ENCODE peak calls at places on chromosomes 4 and X, in seven cellular contexts. L, G, B, P, N, E and A are unnamed samples.

GRCh38 chr4:31193516-31193915 is 473.3 kb downstream of the PCDH7 start:
- DNase-seq in P (no peak), N (no peak), G (no peak), B (no peak), L (no peak), E (no peak), A (no peak)

GRCh38 chr4:150119492-150119891 is 41.2 kb downstream of the DCLK2 start:
- DNase-seq in N (no peak), G (peak; percentile 52), L (no peak), B (no peak), P (peak; percentile 52), E (no peak), A (peak; percentile 57)

GRCh38 chrX:37652053-37652452 is 33.5 kb upstream of the XK start:
- DNase-seq in P (no peak), L (peak; percentile 29), E (no peak), B (no peak), N (no peak), G (peak; percentile 33), A (no peak)

GRCh38 chr4:72302981-72303704 is 265.9 kb downstream of the ADAMTS3 start:
- DNase-seq in P (peak; percentile 54), L (peak; percentile 71), G (peak; percentile 81), E (peak; percentile 41), N (peak; percentile 68), B (peak; percentile 53), A (peak; percentile 35)

GRCh38 chr4:110621839-110622751 is 782 bp downstream of the PITX2 start:
- DNase-seq in N (peak; percentile 78), P (peak; percentile 68), L (peak; percentile 67), B (peak; percentile 35), G (peak; percentile 89), E (peak; percentile 5), A (no peak)

GRCh38 chrX:43958529-43958928 is 14.7 kb downstream of the NDP start:
- DNase-seq in E (peak; percentile 38), B (peak; percentile 60), N (no peak), G (peak; percentile 86), P (peak; percentile 80), L (peak; percentile 45), A (peak; percentile 83)

GRCh38 chrX:152878976-152879755 is 18.7 kb upstream of the ZNF185 start:
- DNase-seq in B (no peak), E (no peak), G (no peak), L (no peak), P (no peak), N (no peak), A (no peak)

GRCh38 chr4:150801833-150802232 is 213.3 kb downstream of the LRBA start:
- DNase-seq in P (no peak), L (no peak), B (no peak), G (no peak), E (no peak), N (no peak), A (no peak)

GRCh38 chrX:150544835-150545790 is 23.3 kb upstream of the MTM1 start:
- DNase-seq in E (no peak), B (no peak), G (no peak), L (no peak), N (no peak), P (no peak), A (no peak)

GRCh38 chr4:82839624-82840023 is 41.0 kb upstream of the SCD5 start:
- DNase-seq in B (no peak), G (no peak), L (no peak), N (no peak), E (no peak), P (peak; percentile 73), A (peak; percentile 69)

GRCh38 chrX:55907968-55908607 is 190.5 kb downstream of the RRAGB start:
- DNase-seq in L (peak; percentile 83), P (peak; percentile 61), E (peak; percentile 54), N (peak; percentile 66), G (peak; percentile 91), B (peak; percentile 37), A (no peak)

GRCh38 chr4:53586121-53586816 is 5.0 kb downstream of the LNX1 start:
- DNase-seq in E (peak; percentile 87), B (no peak), L (no peak), P (peak; percentile 81), G (no peak), N (no peak), A (peak; percentile 99)

GRCh38 chr4:53589511-53589910 is 1.8 kb downstream of the LNX1 start:
- DNase-seq in L (no peak), G (no peak), E (peak; percentile 27), N (no peak), B (no peak), P (peak; percentile 74), A (no peak)

GRCh38 chr4:53583513-53583912 is 7.8 kb downstream of the LNX1 start:
- DNase-seq in P (no peak), L (no peak), E (no peak), B (no peak), G (no peak), N (no peak), A (no peak)

GRCh38 chr4:53584658-53585057 is 6.6 kb downstream of the LNX1 start:
- DNase-seq in G (no peak), B (no peak), L (no peak), P (no peak), E (no peak), N (no peak), A (no peak)

GRCh38 chr4:53587123-53587522 is 4.2 kb downstream of the LNX1 start:
- DNase-seq in B (no peak), G (no peak), L (no peak), N (no peak), P (no peak), E (no peak), A (no peak)
- H2BK5ac ChIP-seq in B (no peak overlapping the region), G (no peak overlapping the region), L (no peak overlapping the region), N (no peak overlapping the region), P (no peak overlapping the region), E (no peak overlapping the region), A (peak overlapping the region; percentile 1)

GRCh38 chrX:68232206-68232605 is 201.1 kb downstream of the OPHN1 start:
- DNase-seq in G (no peak), P (no peak), E (no peak), B (no peak), N (no peak), L (no peak), A (no peak)
- H2BK5ac ChIP-seq in G (no peak overlapping the region), P (no peak overlapping the region), E (no peak overlapping the region), B (no peak overlapping the region), N (no peak overlapping the region), L (no peak overlapping the region), A (no peak overlapping the region)

GRCh38 chrX:153931151-153931550 is 3.7 kb downstream of the NAA10 start:
- DNase-seq in P (no peak), G (no peak), B (no peak), N (no peak), L (no peak), E (no peak), A (no peak)

GRCh38 chrX:153931748-153932147 is 3.1 kb downstream of the NAA10 start:
- DNase-seq in E (no peak), G (no peak), L (no peak), P (no peak), B (no peak), N (no peak), A (no peak)

GRCh38 chrX:153933751-153934472 is 925 bp downstream of the NAA10 start:
- DNase-seq in L (no peak), P (peak; percentile 51), E (no peak), B (no peak), G (no peak), N (no peak), A (peak; percentile 56)

GRCh38 chrX:153930011-153930910 is 4.2 kb upstream of the ARHGAP4 start:
- DNase-seq in P (no peak), E (no peak), N (no peak), G (no peak), B (no peak), L (no peak), A (no peak)

GRCh38 chrX:153932220-153932915 is 2.5 kb downstream of the NAA10 start:
- DNase-seq in E (no peak), B (no peak), G (no peak), P (no peak), N (no peak), L (no peak), A (no peak)
- H2BK5ac ChIP-seq in E (no peak overlapping the region), B (no peak overlapping the region), G (no peak overlapping the region), P (no peak overlapping the region), N (no peak overlapping the region), L (no peak overlapping the region), A (no peak overlapping the region)

GRCh38 chr4:65367306-65367705 is 303.0 kb downstream of the EPHA5 start:
- DNase-seq in L (no peak), G (no peak), P (no peak), B (no peak), E (no peak), N (no peak), A (no peak)
- H2BK5ac ChIP-seq in L (no peak overlapping the region), G (no peak overlapping the region), P (no peak overlapping the region), B (no peak overlapping the region), E (no peak overlapping the region), N (no peak overlapping the region), A (no peak overlapping the region)